ENCODE peak calls at places on chromosomes 7 and 10, in four cellular contexts. X is stomach, P is heart left ventricle, V is breast epithelium. L is an unnamed sample.

GRCh38 chr7:143145-143751 is 49.1 kb upstream of the FAM20C start:
- DNase-seq in X (no peak), P (no peak), V (peak; percentile 15), L (no peak)

GRCh38 chr7:66359656-66360211 is 154.6 kb downstream of the TPST1 start:
- DNase-seq in X (no peak), P (no peak), V (no peak), L (no peak)

GRCh38 chr7:39293424-39293823 is 272.8 kb upstream of the YAE1 start:
- DNase-seq in X (no peak), P (no peak), V (no peak), L (no peak)

GRCh38 chr10:61136151-61136550 is 192.2 kb upstream of the RHOBTB1 start:
- DNase-seq in X (no peak), P (no peak), V (no peak), L (no peak)

GRCh38 chr10:101425535-101425934 is 71.6 kb downstream of the BTRC start:
- DNase-seq in X (no peak), P (no peak), V (no peak), L (no peak)

GRCh38 chr10:68876246-68876918 is 24.7 kb upstream of the DDX50 start:
- DNase-seq in X (no peak), P (no peak), V (no peak), L (no peak)

GRCh38 chr10:117519366-117519765 is 23.2 kb upstream of the EMX2 start:
- DNase-seq in X (no peak), P (no peak), V (no peak), L (no peak)

GRCh38 chr10:44715081-44715480 is 196.1 kb upstream of the TMEM72 start:
- DNase-seq in X (no peak), P (no peak), V (no peak), L (no peak)

GRCh38 chr7:47482013-47482761 is 99.7 kb downstream of the TNS3 start:
- DNase-seq in X (no peak), P (peak; percentile 83), V (no peak), L (no peak)

GRCh38 chr7:43890468-43890867 is 15.9 kb downstream of the URGCP start:
- DNase-seq in X (no peak), P (no peak), V (no peak), L (no peak)

GRCh38 chr10:71647526-71648354 is 71.8 kb downstream of the C10orf105 start:
- DNase-seq in X (no peak), P (no peak), V (no peak), L (no peak)

GRCh38 chr7:141477866-141478265 is 73.3 kb upstream of the AGK start:
- DNase-seq in X (no peak), P (peak; percentile 56), V (no peak), L (no peak)

GRCh38 chr10:119303886-119304285 is 96.5 kb downstream of the GRK5 start:
- DNase-seq in X (peak; percentile 67), P (no peak), V (no peak), L (no peak)

GRCh38 chr10:123841560-123841959 is 50.0 kb downstream of the CPXM2 start:
- DNase-seq in X (no peak), P (no peak), V (no peak), L (no peak)

GRCh38 chr10:111360260-111360925 is 283.6 kb downstream of the ADRA2A start:
- DNase-seq in X (peak; percentile 51), P (no peak), V (no peak), L (no peak)

GRCh38 chr10:29276251-29276850 is 12.5 kb upstream of the LYZL1 start:
- DNase-seq in X (no peak), P (no peak), V (no peak), L (no peak)

GRCh38 chr10:117175215-117175900 is 21.9 kb upstream of the KCNK18 start:
- DNase-seq in X (no peak), P (no peak), V (no peak), L (no peak)

GRCh38 chr10:49594594-49594993 is 15.5 kb upstream of the SLC18A3 start:
- DNase-seq in X (peak; percentile 42), P (no peak), V (no peak), L (peak; percentile 25)

GRCh38 chr10:32054087-32054486 is 2.1 kb downstream of the KIF5B start:
- DNase-seq in X (no peak), P (no peak), V (no peak), L (no peak)

GRCh38 chr10:32056136-32057040 is at the start of gene KIF5B:
- DNase-seq in X (peak; percentile 90), P (peak; percentile 92), V (peak; percentile 83), L (no peak)

GRCh38 chr10:32059472-32059871 is 3.2 kb upstream of the KIF5B start:
- DNase-seq in X (no peak), P (no peak), V (no peak), L (no peak)

GRCh38 chr10:32057041-32057372 is 782 bp upstream of the KIF5B start:
- DNase-seq in X (no peak), P (no peak), V (no peak), L (no peak)

GRCh38 chr10:32055478-32056135 is 618 bp downstream of the KIF5B start:
- DNase-seq in X (peak; percentile 64), P (peak; percentile 81), V (peak; percentile 76), L (no peak)
- TF ChIP-seq POLR2A in X (no peak), P (no peak), V (peak; percentile 35), L (no peak)

GRCh38 chr7:27179030-27179429 is 4.9 kb upstream of the HOXA10 start:
- DNase-seq in X (no peak), P (no peak), V (no peak), L (no peak)

GRCh38 chr7:27178366-27178765 is 4.2 kb upstream of the HOXA10 start:
- DNase-seq in X (no peak), P (no peak), V (no peak), L (no peak)

GRCh38 chr7:27181176-27181520 is 3.9 kb downstream of the HOXA11 start:
- DNase-seq in X (no peak), P (no peak), V (no peak), L (no peak)

GRCh38 chr7:27180431-27181175 is 4.4 kb downstream of the HOXA11 start:
- DNase-seq in X (no peak), P (no peak), V (no peak), L (no peak)

GRCh38 chr7:27179503-27180430 is 5.3 kb downstream of the HOXA11 start:
- DNase-seq in X (peak; percentile 47), P (no peak), V (peak; percentile 56), L (no peak)
- H3K4me1 ChIP-seq in X (peaks cover 31% of the 10 kb centered on the region), P (peaks cover 24% of the 10 kb centered on the region), V (peaks cover 11% of the 10 kb centered on the region), L (peaks cover 66% of the 10 kb centered on the region)

GRCh38 chr10:24724381-24725228 is 918 bp upstream of the ARHGAP21 start:
- DNase-seq in X (peak; percentile 98), P (peak; percentile 98), V (peak; percentile 97), L (peak; percentile 99)

GRCh38 chr10:24722131-24722675 is 1.5 kb downstream of the ARHGAP21 start:
- DNase-seq in X (no peak), P (no peak), V (no peak), L (no peak)

GRCh38 chr10:24723386-24723787 is 300 bp downstream of the ARHGAP21 start:
- DNase-seq in X (peak; percentile 41), P (peak; percentile 45), V (no peak), L (no peak)

GRCh38 chr10:24722676-24723385 is 856 bp downstream of the ARHGAP21 start:
- DNase-seq in X (peak; percentile 68), P (peak; percentile 68), V (no peak), L (peak; percentile 83)

GRCh38 chr10:24723788-24724380 is at the start of gene ARHGAP21:
- DNase-seq in X (peak; percentile 71), P (peak; percentile 75), V (peak; percentile 64), L (no peak)
- TF ChIP-seq POLR2A in X (no peak), P (no peak), V (no peak), L (peak; percentile 30)

DNA sequence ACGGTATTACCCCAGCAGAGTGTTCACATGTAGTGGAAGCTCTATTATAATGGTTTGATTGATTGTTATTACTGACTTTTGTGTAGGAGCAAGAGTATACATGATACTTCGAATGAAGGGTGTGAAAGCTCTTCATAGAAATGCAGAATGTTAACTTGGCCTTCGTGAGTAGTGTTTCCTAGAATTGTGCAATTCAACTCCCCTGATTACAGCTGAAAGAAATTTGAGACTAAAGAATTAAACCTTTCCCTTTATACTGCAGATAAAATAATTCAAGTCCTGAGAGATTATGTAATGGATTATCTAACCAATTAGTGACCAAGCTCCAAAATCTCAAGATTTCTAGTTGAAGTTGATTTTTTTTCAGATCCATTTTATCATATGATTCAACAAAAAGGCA is 38.2 kb downstream of the MKLN1 start:
- DNase-seq in X (no peak), P (no peak), V (no peak), L (no peak)
- H3K4me1 ChIP-seq in X (peaks cover 86% of the 10 kb centered on the region), P (peaks cover 69% of the 10 kb centered on the region), V (no peaks in the 10 kb centered on the region), L (peaks cover 56% of the 10 kb centered on the region)